ENCODE peak calls at places on chromosomes 5 and 9, in six cellular contexts. Y, L, P, W, O and V are unnamed samples.
A peak's percentile ranks its signal among the peaks of the same experiment; 100 is the strongest.

GRCh38 chr9:130343445-130343918 is 77.9 kb downstream of the HMCN2 start:
- DNase-seq in Y (no peak), L (peak; percentile 20), P (no peak), W (no peak), O (no peak), V (no peak)

GRCh38 chr5:78546597-78546996 is 102.0 kb downstream of the LHFPL2 start:
- DNase-seq in Y (no peak), L (no peak), P (no peak), W (no peak), O (no peak), V (no peak)

GRCh38 chr9:104386425-104387069 is 117.5 kb upstream of the OR13F1 start:
- DNase-seq in Y (no peak), L (no peak), P (peak; percentile 21), W (peak; percentile 61), O (no peak), V (peak; percentile 23)

GRCh38 chr5:65292196-65292595 is 189.5 kb downstream of the ADAMTS6 start:
- DNase-seq in Y (no peak), L (no peak), P (peak; percentile 65), W (peak; percentile 36), O (no peak), V (no peak)

GRCh38 chr9:118446962-118447490 is 742.8 kb downstream of the TLR4 start:
- DNase-seq in Y (no peak), L (no peak), P (no peak), W (no peak), O (no peak), V (no peak)

GRCh38 chr5:115815693-115816225 is 700 bp downstream of the CDO1 start:
- DNase-seq in Y (no peak), L (no peak), P (no peak), W (no peak), O (no peak), V (no peak)

GRCh38 chr9:116101516-116101915 is 52.1 kb upstream of the PAPPA start:
- DNase-seq in Y (no peak), L (no peak), P (no peak), W (peak; percentile 80), O (no peak), V (peak; percentile 78)

GRCh38 chr9:111598730-111599091 is 736 bp downstream of the PTGR1 start:
- DNase-seq in Y (no peak), L (no peak), P (no peak), W (peak; percentile 53), O (no peak), V (peak; percentile 37)

GRCh38 chr9:90680534-90680933 is 37.9 kb upstream of the DIRAS2 start:
- DNase-seq in Y (no peak), L (no peak), P (no peak), W (no peak), O (no peak), V (no peak)